ENCODE peak calls at places on chromosomes 13 and 19, in seven cellular contexts. One of them, this sample, is unnamed.

GRCh38 chr13:79780240-79780639 is 299.3 kb downstream of the NDFIP2 start:
- DNase-seq in heart left ventricle: no peak
- DNase-seq in A673: no peak
- DNase-seq in pancreas: no peak
- DNase-seq in adrenal gland: no peak
- DNase-seq in psoas muscle: no peak
- DNase-seq in RWPE2: no peak
- DNase-seq in this sample: no peak

GRCh38 chr13:98429977-98430785 is 146.7 kb downstream of the STK24 start:
- DNase-seq in heart left ventricle: no peak
- DNase-seq in A673: no peak
- DNase-seq in pancreas: no peak
- DNase-seq in adrenal gland: no peak
- DNase-seq in psoas muscle: no peak
- DNase-seq in RWPE2: no peak
- DNase-seq in this sample: no peak

GRCh38 chr19:38095411-38096308 is 128.4 kb downstream of the DPF1 start:
- DNase-seq in heart left ventricle: peak
- DNase-seq in A673: peak
- DNase-seq in pancreas: peak
- DNase-seq in adrenal gland: peak
- DNase-seq in psoas muscle: peak
- DNase-seq in RWPE2: no peak
- DNase-seq in this sample: peak

GRCh38 chr19:377801-378581 is 31.0 kb downstream of the C2CD4C start:
- DNase-seq in heart left ventricle: peak
- DNase-seq in A673: no peak
- DNase-seq in pancreas: no peak
- DNase-seq in adrenal gland: no peak
- DNase-seq in psoas muscle: no peak
- DNase-seq in RWPE2: no peak
- DNase-seq in this sample: no peak

GRCh38 chr19:52993342-52994178 is 20.2 kb upstream of the ERVV-1 start:
- DNase-seq in heart left ventricle: peak
- DNase-seq in A673: peak
- DNase-seq in pancreas: peak
- DNase-seq in adrenal gland: peak
- DNase-seq in psoas muscle: peak
- DNase-seq in RWPE2: peak
- DNase-seq in this sample: peak

GRCh38 chr13:39051157-39051556 is 12.9 kb downstream of the NHLRC3 start:
- DNase-seq in heart left ventricle: no peak
- DNase-seq in A673: peak
- DNase-seq in pancreas: no peak
- DNase-seq in adrenal gland: no peak
- DNase-seq in psoas muscle: no peak
- DNase-seq in RWPE2: no peak
- DNase-seq in this sample: no peak

GRCh38 chr13:38875186-38875875 is 115.3 kb downstream of the STOML3 start:
- DNase-seq in heart left ventricle: no peak
- DNase-seq in A673: no peak
- DNase-seq in pancreas: no peak
- DNase-seq in adrenal gland: no peak
- DNase-seq in psoas muscle: no peak
- DNase-seq in RWPE2: no peak
- DNase-seq in this sample: no peak

GRCh38 chr19:51163257-51163656 is 21.2 kb downstream of the SIGLEC7 start:
- DNase-seq in heart left ventricle: no peak
- DNase-seq in A673: no peak
- DNase-seq in pancreas: no peak
- DNase-seq in adrenal gland: no peak
- DNase-seq in psoas muscle: no peak
- DNase-seq in RWPE2: no peak
- DNase-seq in this sample: no peak

GRCh38 chr13:111528513-111528912 is 208.1 kb downstream of the TEX29 start:
- DNase-seq in heart left ventricle: no peak
- DNase-seq in A673: no peak
- DNase-seq in pancreas: no peak
- DNase-seq in adrenal gland: no peak
- DNase-seq in psoas muscle: no peak
- DNase-seq in RWPE2: no peak
- DNase-seq in this sample: no peak

GRCh38 chr19:19459707-19460251 is 54.3 kb downstream of the GATAD2A start:
- DNase-seq in heart left ventricle: no peak
- DNase-seq in A673: peak
- DNase-seq in pancreas: no peak
- DNase-seq in adrenal gland: peak
- DNase-seq in psoas muscle: peak
- DNase-seq in RWPE2: no peak
- DNase-seq in this sample: peak

GRCh38 chr13:97258801-97259200 is 36.7 kb downstream of the MBNL2 start:
- DNase-seq in heart left ventricle: no peak
- DNase-seq in A673: no peak
- DNase-seq in pancreas: no peak
- DNase-seq in adrenal gland: no peak
- DNase-seq in psoas muscle: no peak
- DNase-seq in RWPE2: no peak
- DNase-seq in this sample: no peak

GRCh38 chr13:40187836-40188591 is 478.4 kb downstream of the FOXO1 start:
- DNase-seq in heart left ventricle: no peak
- DNase-seq in A673: no peak
- DNase-seq in pancreas: no peak
- DNase-seq in adrenal gland: no peak
- DNase-seq in psoas muscle: no peak
- DNase-seq in RWPE2: no peak
- DNase-seq in this sample: no peak

GRCh38 chr19:19039901-19040300 is 6.5 kb downstream of the ARMC6 start:
- DNase-seq in heart left ventricle: no peak
- DNase-seq in A673: no peak
- DNase-seq in pancreas: no peak
- DNase-seq in adrenal gland: no peak
- DNase-seq in psoas muscle: no peak
- DNase-seq in RWPE2: no peak
- DNase-seq in this sample: peak

GRCh38 chr19:33238750-33239149 is 13.1 kb upstream of the SLC7A10 start:
- DNase-seq in heart left ventricle: peak
- DNase-seq in A673: no peak
- DNase-seq in pancreas: no peak
- DNase-seq in adrenal gland: no peak
- DNase-seq in psoas muscle: no peak
- DNase-seq in RWPE2: no peak
- DNase-seq in this sample: no peak

GRCh38 chr13:94056362-94056990 is 423.0 kb downstream of the DCT start:
- DNase-seq in heart left ventricle: no peak
- DNase-seq in A673: peak
- DNase-seq in pancreas: no peak
- DNase-seq in adrenal gland: no peak
- DNase-seq in psoas muscle: no peak
- DNase-seq in RWPE2: no peak
- DNase-seq in this sample: no peak

GRCh38 chr13:113410472-113411201 is 42.7 kb downstream of the ADPRHL1 start:
- DNase-seq in heart left ventricle: peak
- DNase-seq in A673: peak
- DNase-seq in pancreas: no peak
- DNase-seq in adrenal gland: no peak
- DNase-seq in psoas muscle: peak
- DNase-seq in RWPE2: peak
- DNase-seq in this sample: no peak

GRCh38 chr19:16385821-16386220 is 61.2 kb downstream of the KLF2 start:
- DNase-seq in heart left ventricle: no peak
- DNase-seq in A673: no peak
- DNase-seq in pancreas: no peak
- DNase-seq in adrenal gland: no peak
- DNase-seq in psoas muscle: no peak
- DNase-seq in RWPE2: no peak
- DNase-seq in this sample: no peak

GRCh38 chr13:24713022-24713421 is 32.8 kb downstream of the ATP12A start:
- DNase-seq in heart left ventricle: no peak
- DNase-seq in A673: no peak
- DNase-seq in pancreas: peak
- DNase-seq in adrenal gland: peak
- DNase-seq in psoas muscle: no peak
- DNase-seq in RWPE2: no peak
- DNase-seq in this sample: no peak

GRCh38 chr13:51229731-51230130 is 7.5 kb downstream of the FAM124A start:
- DNase-seq in heart left ventricle: no peak
- DNase-seq in A673: no peak
- DNase-seq in pancreas: no peak
- DNase-seq in adrenal gland: no peak
- DNase-seq in psoas muscle: no peak
- DNase-seq in RWPE2: no peak
- DNase-seq in this sample: no peak

GRCh38 chr13:51229141-51229540 is 6.9 kb downstream of the FAM124A start:
- DNase-seq in heart left ventricle: no peak
- DNase-seq in A673: no peak
- DNase-seq in pancreas: no peak
- DNase-seq in adrenal gland: no peak
- DNase-seq in psoas muscle: no peak
- DNase-seq in RWPE2: no peak
- DNase-seq in this sample: no peak

GRCh38 chr13:51233117-51233826 is 11.1 kb downstream of the FAM124A start:
- DNase-seq in heart left ventricle: no peak
- DNase-seq in A673: no peak
- DNase-seq in pancreas: no peak
- DNase-seq in adrenal gland: no peak
- DNase-seq in psoas muscle: no peak
- DNase-seq in RWPE2: no peak
- DNase-seq in this sample: no peak

GRCh38 chr13:51231456-51231855 is 9.3 kb downstream of the FAM124A start:
- DNase-seq in heart left ventricle: no peak
- DNase-seq in A673: no peak
- DNase-seq in pancreas: no peak
- DNase-seq in adrenal gland: no peak
- DNase-seq in psoas muscle: no peak
- DNase-seq in RWPE2: no peak
- DNase-seq in this sample: no peak

GRCh38 chr13:51230473-51231105 is 8.4 kb downstream of the FAM124A start:
- DNase-seq in heart left ventricle: no peak
- DNase-seq in A673: peak
- DNase-seq in pancreas: peak
- DNase-seq in adrenal gland: peak
- DNase-seq in psoas muscle: peak
- DNase-seq in RWPE2: no peak
- DNase-seq in this sample: no peak
- H3K4me3 ChIP-seq in heart left ventricle: peak
- H3K4me3 ChIP-seq in A673: peak
- H3K4me3 ChIP-seq in pancreas: peak
- H3K4me3 ChIP-seq in adrenal gland: peak
- H3K4me3 ChIP-seq in psoas muscle: peak
- H3K4me3 ChIP-seq in RWPE2: no peak
- H3K4me3 ChIP-seq in this sample: no peak

GRCh38 chr19:15317392-15318011 is 14.8 kb downstream of the BRD4 start:
- DNase-seq in heart left ventricle: no peak
- DNase-seq in A673: no peak
- DNase-seq in pancreas: no peak
- DNase-seq in adrenal gland: no peak
- DNase-seq in psoas muscle: no peak
- DNase-seq in RWPE2: no peak
- DNase-seq in this sample: no peak

GRCh38 chr19:15323496-15324235 is 8.7 kb downstream of the BRD4 start:
- DNase-seq in heart left ventricle: no peak
- DNase-seq in A673: no peak
- DNase-seq in pancreas: peak
- DNase-seq in adrenal gland: peak
- DNase-seq in psoas muscle: peak
- DNase-seq in RWPE2: no peak
- DNase-seq in this sample: no peak

GRCh38 chr19:15318241-15318691 is 14.1 kb downstream of the BRD4 start:
- DNase-seq in heart left ventricle: no peak
- DNase-seq in A673: no peak
- DNase-seq in pancreas: no peak
- DNase-seq in adrenal gland: no peak
- DNase-seq in psoas muscle: no peak
- DNase-seq in RWPE2: no peak
- DNase-seq in this sample: peak

GRCh38 chr19:15321739-15322138 is 10.6 kb downstream of the BRD4 start:
- DNase-seq in heart left ventricle: no peak
- DNase-seq in A673: no peak
- DNase-seq in pancreas: no peak
- DNase-seq in adrenal gland: no peak
- DNase-seq in psoas muscle: no peak
- DNase-seq in RWPE2: no peak
- DNase-seq in this sample: no peak

DNA sequence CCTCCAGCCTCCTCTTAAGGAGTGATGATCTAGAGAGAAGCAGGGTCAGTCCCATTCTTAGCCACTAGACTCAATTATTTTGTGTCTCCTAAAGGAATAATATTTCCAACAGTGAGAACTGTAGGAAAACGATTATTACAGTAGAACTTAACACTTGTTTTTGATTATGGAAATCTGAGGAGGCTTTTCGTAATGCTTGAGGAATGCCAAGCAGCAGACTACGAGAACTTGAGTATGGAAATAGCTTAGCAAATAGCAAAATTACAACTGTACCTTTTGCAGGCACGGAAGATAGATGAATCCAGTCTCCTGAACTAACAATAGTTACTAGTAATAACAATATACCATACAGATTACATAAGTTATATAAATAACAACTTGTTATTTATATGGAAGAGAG is 12.2 kb downstream of the BRD4 start:
- DNase-seq in heart left ventricle: no peak
- DNase-seq in A673: no peak
- DNase-seq in pancreas: no peak
- DNase-seq in adrenal gland: no peak
- DNase-seq in psoas muscle: no peak
- DNase-seq in RWPE2: no peak
- DNase-seq in this sample: no peak
- H3K27ac ChIP-seq in heart left ventricle: peak
- H3K27ac ChIP-seq in A673: no peak
- H3K27ac ChIP-seq in pancreas: no peak
- H3K27ac ChIP-seq in adrenal gland: no peak
- H3K27ac ChIP-seq in psoas muscle: peak
- H3K27ac ChIP-seq in RWPE2: no peak
- H3K27ac ChIP-seq in this sample: no peak

GRCh38 chr19:39224910-39225309 is 19.9 kb downstream of the IFNL3 start:
- DNase-seq in heart left ventricle: no peak
- DNase-seq in A673: no peak
- DNase-seq in pancreas: no peak
- DNase-seq in adrenal gland: no peak
- DNase-seq in psoas muscle: no peak
- DNase-seq in RWPE2: no peak
- DNase-seq in this sample: no peak
- TF ChIP-seq CTCF in heart left ventricle: no peak
- TF ChIP-seq CTCF in A673: no peak
- TF ChIP-seq CTCF in pancreas: no peak
- TF ChIP-seq CTCF in adrenal gland: no peak
- TF ChIP-seq CTCF in psoas muscle: no peak
- TF ChIP-seq CTCF in RWPE2: no peak
- TF ChIP-seq CTCF in this sample: no peak

DNA sequence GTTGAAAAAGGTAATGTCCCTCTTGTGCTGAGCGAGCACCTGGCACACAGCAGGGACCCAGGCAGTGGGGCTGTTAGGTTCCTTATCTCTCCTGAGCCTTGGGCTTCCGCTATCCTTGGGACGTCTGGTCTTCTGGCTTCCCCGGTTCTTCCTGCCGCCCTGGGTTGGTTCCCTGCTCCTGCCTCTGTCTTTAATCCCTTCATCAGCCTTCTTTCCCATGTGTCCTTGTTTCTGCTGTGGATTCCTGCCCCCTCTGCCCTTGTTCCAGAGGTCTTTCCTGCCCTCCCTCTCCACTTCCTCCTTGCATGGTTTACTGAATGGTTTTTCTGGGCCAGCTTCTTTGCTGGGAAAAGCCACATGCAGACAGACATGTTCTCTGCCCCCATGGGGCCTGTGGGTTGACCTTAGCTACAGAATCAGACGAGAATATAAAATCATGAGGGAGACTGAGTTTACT is 2.6 kb downstream of the EPN1 start:
- DNase-seq in heart left ventricle: no peak
- DNase-seq in A673: no peak
- DNase-seq in pancreas: peak
- DNase-seq in adrenal gland: peak
- DNase-seq in psoas muscle: no peak
- DNase-seq in RWPE2: no peak
- DNase-seq in this sample: no peak
- H3K4me3 ChIP-seq in heart left ventricle: no peak
- H3K4me3 ChIP-seq in A673: no peak
- H3K4me3 ChIP-seq in pancreas: peak
- H3K4me3 ChIP-seq in adrenal gland: peak
- H3K4me3 ChIP-seq in psoas muscle: no peak
- H3K4me3 ChIP-seq in RWPE2: no peak
- H3K4me3 ChIP-seq in this sample: no peak

This sample was measured in CD8-positive, alpha-beta T cell.